ENCODE peak calls at places on chromosomes 1 and 21, in five cellular contexts. S is adipocyte, W is NCI-H446 treated with DMSO at 0.1 percent for 48 hours, T is SHP77, E is non-pigmented ciliary epithelial cell. X is an unnamed sample.

GRCh38 chr21:45405271-45405818 is 380 bp downstream of the COL18A1 start:
- DNase-seq in S (peak), W (no peak), T (no peak), E (no peak), X (peak)

GRCh38 chr1:208934933-208935332 is 648.6 kb upstream of the CAMK1G start:
- DNase-seq in S (no peak), W (no peak), T (no peak), E (no peak), X (no peak)

GRCh38 chr1:6007318-6008083 is 15.3 kb upstream of the NPHP4 start:
- DNase-seq in S (no peak), W (no peak), T (no peak), E (no peak), X (peak)

GRCh38 chr1:214002472-214002871 is 14.7 kb downstream of the PROX1 start:
- DNase-seq in S (peak), W (peak), T (peak), E (no peak), X (no peak)

GRCh38 chr1:108521990-108522393 is 37.9 kb upstream of the EEIG2 start:
- DNase-seq in S (no peak), W (no peak), T (no peak), E (no peak), X (no peak)

GRCh38 chr21:33244781-33245105 is 15.0 kb downstream of the IFNAR2 start:
- DNase-seq in S (no peak), W (no peak), T (no peak), E (no peak), X (no peak)

GRCh38 chr1:228342627-228343210 is 63.9 kb downstream of the TRIM11 start:
- DNase-seq in S (no peak), W (no peak), T (no peak), E (no peak), X (no peak)

GRCh38 chr1:243286409-243287127 is 30.7 kb downstream of the SDCCAG8 start:
- DNase-seq in S (peak), W (no peak), T (no peak), E (no peak), X (no peak)

GRCh38 chr1:3454811-3455618 is 550 bp downstream of the ARHGEF16 start:
- DNase-seq in S (no peak), W (no peak), T (no peak), E (no peak), X (peak)

GRCh38 chr1:30879940-30880339 is 28.6 kb downstream of the SDC3 start:
- DNase-seq in S (no peak), W (no peak), T (peak), E (no peak), X (no peak)

GRCh38 chr1:12615916-12616708 is 1.9 kb downstream of the DHRS3 start:
- DNase-seq in S (peak), W (no peak), T (peak), E (no peak), X (no peak)

GRCh38 chr1:42164551-42165420 is at the start of gene GUCA2A:
- DNase-seq in S (no peak), W (no peak), T (no peak), E (no peak), X (no peak)

GRCh38 chr1:201755200-201755599 is 73.8 kb upstream of the IPO9 start:
- DNase-seq in S (no peak), W (no peak), T (no peak), E (no peak), X (no peak)

GRCh38 chr1:17438176-17438976 is 1.1 kb downstream of the RCC2 start:
- DNase-seq in S (peak), W (no peak), T (peak), E (no peak), X (no peak)

GRCh38 chr1:33654267-33654832 is 181.9 kb downstream of the ZSCAN20 start:
- DNase-seq in S (peak), W (no peak), T (no peak), E (no peak), X (no peak)

GRCh38 chr1:99737016-99737415 is 29.4 kb downstream of the FRRS1 start:
- DNase-seq in S (peak), W (peak), T (no peak), E (peak), X (no peak)

GRCh38 chr21:40120944-40121575 is 253.8 kb downstream of the PCP4 start:
- DNase-seq in S (peak), W (no peak), T (peak), E (no peak), X (no peak)

GRCh38 chr1:14952626-14953314 is 200.8 kb upstream of the TMEM51 start:
- DNase-seq in S (no peak), W (no peak), T (no peak), E (no peak), X (no peak)

GRCh38 chr1:156281281-156282142 is 1.1 kb downstream of the SMG5 start:
- DNase-seq in S (peak), W (no peak), T (peak), E (no peak), X (peak)

GRCh38 chr1:78055565-78056132 is 9.9 kb downstream of the GIPC2 start:
- DNase-seq in S (no peak), W (no peak), T (no peak), E (no peak), X (no peak)

GRCh38 chr21:29299906-29300546 is 1.3 kb downstream of the BACH1 start:
- DNase-seq in S (peak), W (peak), T (peak), E (peak), X (no peak)

GRCh38 chr21:27480841-27481261 is 514.0 kb upstream of the ADAMTS5 start:
- DNase-seq in S (peak), W (no peak), T (no peak), E (no peak), X (no peak)

GRCh38 chr1:167161242-167161641 is 59.4 kb upstream of the POU2F1 start:
- DNase-seq in S (no peak), W (no peak), T (no peak), E (no peak), X (no peak)

GRCh38 chr1:204971700-204972336 is 71.2 kb upstream of the CNTN2 start:
- DNase-seq in S (peak), W (no peak), T (no peak), E (peak), X (peak)

GRCh38 chr1:52424757-52425265 is 20.4 kb downstream of the PRPF38A start:
- DNase-seq in S (no peak), W (no peak), T (no peak), E (no peak), X (no peak)

GRCh38 chr1:178706467-178706866 is 18.6 kb upstream of the RALGPS2 start:
- DNase-seq in S (peak), W (no peak), T (no peak), E (no peak), X (no peak)

GRCh38 chr21:42809577-42810440 is 69.5 kb downstream of the WDR4 start:
- DNase-seq in S (no peak), W (no peak), T (no peak), E (no peak), X (no peak)

GRCh38 chr21:30942192-30942591 is 60.8 kb upstream of the KRTAP11-1 start:
- DNase-seq in S (no peak), W (no peak), T (no peak), E (no peak), X (no peak)

GRCh38 chr1:217881131-217881543 is 250.0 kb downstream of the SPATA17 start:
- DNase-seq in S (peak), W (no peak), T (no peak), E (no peak), X (no peak)

GRCh38 chr21:26965567-26966359 is 1.1 kb downstream of the ADAMTS5 start:
- DNase-seq in S (peak), W (no peak), T (no peak), E (no peak), X (peak)

GRCh38 chr1:23548704-23549143 is 10.6 kb downstream of the ID3 start:
- DNase-seq in S (peak), W (peak), T (no peak), E (no peak), X (no peak)

GRCh38 chr1:41286992-41287391 is 44.9 kb upstream of the SCMH1 start:
- DNase-seq in S (no peak), W (no peak), T (no peak), E (no peak), X (no peak)

GRCh38 chr1:181669209-181669608 is 185.9 kb downstream of the CACNA1E start:
- DNase-seq in S (no peak), W (no peak), T (no peak), E (no peak), X (no peak)

GRCh38 chr1:170887726-170888125 is 47.6 kb upstream of the MROH9 start:
- DNase-seq in S (no peak), W (no peak), T (no peak), E (no peak), X (no peak)

X was measured in chondrocyte.